ENCODE peak calls at places on chromosomes 1 and 21, in four cellular contexts. A, B, S and I are unnamed samples. For H3K9me3, the result is how much of the 10 kb centered on the place peaks cover.

GRCh38 chr1:1451696-1452364 is 2.3 kb downstream of the ATAD3C start:
- DNase-seq in A (no peak), B (no peak), S (no peak), I (no peak)

GRCh38 chr1:154745286-154745731 is 124.8 kb downstream of the KCNN3 start:
- DNase-seq in A (no peak), B (peak), S (no peak), I (no peak)

GRCh38 chr1:62282909-62283308 is 36.3 kb downstream of the KANK4 start:
- DNase-seq in A (no peak), B (no peak), S (no peak), I (no peak)

GRCh38 chr1:246566808-246567154 is 525 bp downstream of the CNST start:
- DNase-seq in A (no peak), B (no peak), S (no peak), I (no peak)

GRCh38 chr1:25773441-25774125 is 26.4 kb upstream of the SELENON start:
- DNase-seq in A (no peak), B (no peak), S (peak), I (no peak)

GRCh38 chr1:204685236-204686006 is at the start of gene LRRN2:
- DNase-seq in A (no peak), B (no peak), S (no peak), I (no peak)

GRCh38 chr1:1038694-1039093 is 18.8 kb downstream of the AGRN start:
- DNase-seq in A (no peak), B (no peak), S (no peak), I (no peak)

GRCh38 chr1:223211323-223211985 is 68.4 kb upstream of the TLR5 start:
- DNase-seq in A (no peak), B (no peak), S (no peak), I (no peak)

GRCh38 chr1:244874974-244875579 is 10.7 kb upstream of the HNRNPU start:
- DNase-seq in A (no peak), B (no peak), S (no peak), I (no peak)

GRCh38 chr1:168786476-168787330 is 57.7 kb upstream of the DPT start:
- DNase-seq in A (no peak), B (no peak), S (no peak), I (no peak)

GRCh38 chr21:45517249-45518065 is 24.8 kb downstream of the SLC19A1 start:
- DNase-seq in A (no peak), B (no peak), S (peak), I (no peak)

GRCh38 chr1:152946248-152946647 is 758 bp upstream of the SPRR5 start:
- DNase-seq in A (no peak), B (no peak), S (no peak), I (no peak)
- H3K9me3 ChIP-seq in A (under half), B (under half), S (under half), I (under half)

GRCh38 chr1:243229526-243229925 is 25.6 kb downstream of the CEP170 start:
- DNase-seq in A (no peak), B (no peak), S (no peak), I (no peak)

GRCh38 chr1:243234978-243235657 is 20.0 kb downstream of the CEP170 start:
- DNase-seq in A (peak), B (no peak), S (no peak), I (no peak)

GRCh38 chr1:243227596-243227995 is 27.5 kb downstream of the CEP170 start:
- DNase-seq in A (no peak), B (no peak), S (no peak), I (no peak)

GRCh38 chr1:243233908-243234307 is 21.2 kb downstream of the CEP170 start:
- DNase-seq in A (peak), B (no peak), S (no peak), I (no peak)

GRCh38 chr1:243230914-243231313 is 24.2 kb downstream of the CEP170 start:
- DNase-seq in A (no peak), B (peak), S (no peak), I (no peak)
- H3K9me3 ChIP-seq in A (under half), B (under half), S (under half), I (under half)

DNA sequence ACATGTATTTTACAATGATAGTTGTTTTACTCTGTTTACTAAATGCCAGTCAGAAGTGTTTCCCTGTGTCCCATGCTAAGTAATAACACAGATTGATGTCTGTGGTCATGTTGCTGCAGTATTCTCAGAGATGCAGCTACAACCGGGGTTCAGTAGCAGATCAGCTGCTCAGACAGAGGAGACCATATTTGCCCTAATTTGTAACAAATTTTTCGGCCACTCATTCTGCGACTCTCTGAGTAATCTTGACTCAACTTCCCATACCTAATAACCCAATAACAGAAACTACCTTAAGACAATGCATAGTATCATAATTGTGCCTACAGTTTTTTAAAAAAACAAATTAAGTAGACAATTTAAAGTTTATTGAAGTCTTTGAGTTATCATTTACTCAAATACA is 32.6 kb downstream of the NIBAN1 start:
- DNase-seq in A (no peak), B (no peak), S (no peak), I (no peak)
- H3K9me3 ChIP-seq in A (under half), B (under half), S (under half), I (under half)

GRCh38 chr1:83029050-83029449 is 969.9 kb downstream of the TTLL7 start:
- DNase-seq in A (no peak), B (no peak), S (no peak), I (no peak)
- H3K9me3 ChIP-seq in A (under half), B (under half), S (under half), I (under half)

GRCh38 chr21:24046816-24047443 is 1560.4 kb downstream of the MRPL39 start:
- DNase-seq in A (no peak), B (peak), S (no peak), I (no peak)

GRCh38 chr21:24045775-24046215 is 1561.5 kb downstream of the MRPL39 start:
- DNase-seq in A (peak), B (no peak), S (peak), I (no peak)

GRCh38 chr21:24045373-24045772 is 1561.9 kb downstream of the MRPL39 start:
- DNase-seq in A (no peak), B (no peak), S (no peak), I (no peak)

GRCh38 chr21:24050233-24050632 is 1557.0 kb downstream of the MRPL39 start:
- DNase-seq in A (no peak), B (no peak), S (no peak), I (no peak)
- H3K9me3 ChIP-seq in A (under half), B (under half), S (under half), I (under half)

GRCh38 chr1:2807678-2808385 is 6.3 kb upstream of the TTC34 start:
- DNase-seq in A (no peak), B (no peak), S (no peak), I (no peak)

GRCh38 chr1:2803931-2804627 is 2.6 kb upstream of the TTC34 start:
- DNase-seq in A (no peak), B (no peak), S (no peak), I (peak)

GRCh38 chr1:2804628-2805351 is 3.3 kb upstream of the TTC34 start:
- DNase-seq in A (no peak), B (no peak), S (no peak), I (no peak)

GRCh38 chr1:2807036-2807435 is 5.5 kb upstream of the TTC34 start:
- DNase-seq in A (no peak), B (no peak), S (no peak), I (no peak)

GRCh38 chr1:2805801-2806430 is 4.4 kb upstream of the TTC34 start:
- DNase-seq in A (no peak), B (no peak), S (no peak), I (no peak)
- H3K9me3 ChIP-seq in A (half or more), B (under half), S (under half), I (under half)